ENCODE peak calls at places on chromosomes 16 and 17, in eight cellular contexts. L is progenitor cell of endocrine pancreas; J is ovary; Q is NCI-H748 treated with DMSO at 0.1 percent for 48 hours; G is hypothalamus; E is activated CD4-positive, CD25-positive, alpha-beta regulatory T cell; H is Right ventricle myocardium inferior; Z is cardiac fibroblast. M is an unnamed sample.

GRCh38 chr17:63533433-63534077 is 10.4 kb downstream of the KCNH6 start:
- DNase-seq in Q (no peak), Z (no peak), E (no peak), L (no peak), G (no peak), H (peak), J (no peak), M (no peak)

GRCh38 chr17:80453980-80454556 is 22.3 kb downstream of the NPTX1 start:
- DNase-seq in H (no peak), Z (no peak), Q (no peak), J (peak), G (no peak), E (no peak), L (no peak), M (no peak)

GRCh38 chr16:84838383-84838948 is 18.7 kb downstream of the CRISPLD2 start:
- DNase-seq in H (no peak), J (no peak), Z (no peak), L (no peak), E (no peak), G (no peak), Q (no peak), M (no peak)

GRCh38 chr17:76032073-76032779 is 5.1 kb upstream of the EVPL start:
- DNase-seq in H (peak), L (no peak), J (no peak), G (peak), Q (no peak), Z (no peak), E (no peak), M (no peak)

GRCh38 chr17:60416368-60416925 is 5.8 kb upstream of the CHCT1 start:
- DNase-seq in L (no peak), Q (no peak), G (no peak), Z (peak), E (no peak), J (no peak), H (no peak), M (no peak)

GRCh38 chr17:53129863-53130262 is 692.9 kb upstream of the KIF2B start:
- DNase-seq in J (no peak), Q (no peak), G (no peak), Z (no peak), E (no peak), H (no peak), L (no peak), M (no peak)

GRCh38 chr16:89409161-89409711 is 81.1 kb downstream of the ANKRD11 start:
- DNase-seq in E (no peak), L (no peak), J (no peak), G (no peak), Z (peak), Q (no peak), H (no peak), M (no peak)

GRCh38 chr17:32019228-32019627 is 12.0 kb downstream of the LRRC37B start:
- DNase-seq in J (no peak), L (no peak), G (no peak), E (no peak), Q (no peak), H (no peak), Z (no peak), M (no peak)

GRCh38 chr17:79657861-79658810 is 47.3 kb upstream of the RBFOX3 start:
- DNase-seq in Q (no peak), E (no peak), G (no peak), J (no peak), L (peak), Z (no peak), H (no peak), M (no peak)

GRCh38 chr17:8151120-8151640 is 1.0 kb downstream of the PER1 start:
- DNase-seq in Q (peak), E (peak), L (peak), Z (peak), H (peak), J (peak), G (peak), M (peak)

GRCh38 chr17:8041249-8041928 is 2.5 kb downstream of the ALOX15B start:
- DNase-seq in Q (peak), L (no peak), H (no peak), E (no peak), J (no peak), G (no peak), Z (peak), M (peak)

GRCh38 chr17:77098884-77099545 is 41.8 kb upstream of the SEC14L1 start:
- DNase-seq in L (no peak), G (peak), Q (no peak), Z (peak), H (no peak), J (no peak), E (no peak), M (peak)

GRCh38 chr16:79839851-79840321 is 239.3 kb upstream of the MAF start:
- DNase-seq in L (no peak), G (no peak), Q (no peak), Z (peak), J (peak), E (no peak), H (peak), M (no peak)

GRCh38 chr17:73069164-73069774 is 23.2 kb downstream of the SLC39A11 start:
- DNase-seq in Z (no peak), E (no peak), G (no peak), H (no peak), L (no peak), Q (no peak), J (no peak), M (no peak)

GRCh38 chr17:57881143-57881542 is 31.3 kb upstream of the MRPS23 start:
- DNase-seq in Z (peak), E (no peak), G (no peak), Q (no peak), H (no peak), J (peak), L (no peak), M (no peak)

GRCh38 chr16:88638323-88639230 is at the start of gene IL17C:
- DNase-seq in Q (peak), L (no peak), G (no peak), J (no peak), Z (no peak), H (no peak), E (no peak), M (no peak)

GRCh38 chr17:19264277-19264676 is 27.1 kb downstream of the EPN2 start:
- DNase-seq in G (no peak), L (no peak), E (no peak), H (no peak), J (no peak), Q (no peak), Z (no peak), M (no peak)

GRCh38 chr16:72945081-72945480 is 102.8 kb downstream of the ZFHX3 start:
- DNase-seq in Z (no peak), L (no peak), E (no peak), Q (no peak), G (no peak), J (no peak), H (no peak), M (no peak)

GRCh38 chr16:89346869-89347268 is 129.4 kb downstream of the ZNF778 start:
- DNase-seq in Q (no peak), H (no peak), G (no peak), E (no peak), Z (no peak), L (no peak), J (no peak), M (no peak)

M was measured in erythroblast.